ENCODE peak calls at places on chromosomes 13 and 19, in four cellular contexts. Q, B, K and U are unnamed samples.

GRCh38 chr13:51785592-51786424 is 18.2 kb downstream of the DHRS12 start:
- DNase-seq in B (no peak), Q (no peak), K (no peak), U (no peak)

GRCh38 chr13:75359266-75359665 is 122.7 kb downstream of the TBC1D4 start:
- DNase-seq in B (peak), Q (no peak), K (peak), U (no peak)

GRCh38 chr19:41699968-41700323 is 8.5 kb upstream of the CEACAM5 start:
- DNase-seq in B (no peak), K (no peak), Q (no peak), U (no peak)

GRCh38 chr13:47656651-47657050 is 344.4 kb downstream of the SUCLA2 start:
- DNase-seq in B (no peak), K (no peak), Q (no peak), U (no peak)

GRCh38 chr19:53621885-53622710 is 9.7 kb upstream of the DPRX start:
- DNase-seq in Q (no peak), K (no peak), B (no peak), U (no peak)

GRCh38 chr19:29745253-29745652 is 30.2 kb upstream of the C19orf12 start:
- DNase-seq in K (no peak), B (no peak), Q (no peak), U (no peak)

GRCh38 chr19:3833578-3834348 is 35.1 kb downstream of the ZFR2 start:
- DNase-seq in B (no peak), Q (no peak), K (no peak), U (no peak)

GRCh38 chr19:7973883-7974282 is 30.4 kb upstream of the TIMM44 start:
- DNase-seq in K (no peak), B (no peak), Q (no peak), U (no peak)

GRCh38 chr13:77703426-77703825 is 5.9 kb downstream of the SLAIN1 start:
- DNase-seq in K (no peak), B (no peak), Q (no peak), U (no peak)

GRCh38 chr19:42396248-42396541 is 6.1 kb upstream of the CNFN start:
- DNase-seq in K (peak), Q (no peak), B (no peak), U (no peak)

GRCh38 chr19:51018745-51019543 is 565 bp downstream of the KLK10 start:
- DNase-seq in B (no peak), Q (no peak), K (no peak), U (no peak)

GRCh38 chr19:55392820-55393219 is 7.1 kb downstream of the RPL28 start:
- DNase-seq in Q (no peak), K (no peak), B (no peak), U (no peak)

GRCh38 chr13:32746474-32746873 is 160.2 kb downstream of the PDS5B start:
- DNase-seq in B (no peak), K (no peak), Q (no peak), U (no peak)

GRCh38 chr13:26881154-26881553 is 120.6 kb upstream of the GPR12 start:
- DNase-seq in K (no peak), B (no peak), Q (no peak), U (no peak)

GRCh38 chr19:10074153-10074552 is 12.0 kb upstream of the SHFL start:
- DNase-seq in K (no peak), B (no peak), Q (no peak), U (no peak)

GRCh38 chr13:72541674-72542073 is 185.8 kb downstream of the MZT1 start:
- DNase-seq in Q (no peak), K (no peak), B (no peak), U (no peak)

GRCh38 chr13:30042891-30043630 is 192.6 kb upstream of the UBL3 start:
- DNase-seq in K (no peak), B (no peak), Q (no peak), U (no peak)

GRCh38 chr19:3698386-3698950 is 1.8 kb downstream of the PIP5K1C start:
- DNase-seq in B (no peak), K (no peak), Q (no peak), U (no peak)

GRCh38 chr13:29569253-29570057 is 26.0 kb downstream of the SLC7A1 start:
- DNase-seq in Q (no peak), B (no peak), K (no peak), U (no peak)

GRCh38 chr19:18846862-18847515 is 15.2 kb downstream of the UPF1 start:
- DNase-seq in Q (no peak), B (peak), K (peak), U (no peak)

GRCh38 chr13:113633485-113633873 is 24.5 kb downstream of the ATP4B start:
- DNase-seq in K (no peak), B (no peak), Q (no peak), U (no peak)

GRCh38 chr19:4326837-4327251 is 11.8 kb downstream of the STAP2 start:
- DNase-seq in Q (no peak), K (no peak), B (no peak), U (no peak)

DNA sequence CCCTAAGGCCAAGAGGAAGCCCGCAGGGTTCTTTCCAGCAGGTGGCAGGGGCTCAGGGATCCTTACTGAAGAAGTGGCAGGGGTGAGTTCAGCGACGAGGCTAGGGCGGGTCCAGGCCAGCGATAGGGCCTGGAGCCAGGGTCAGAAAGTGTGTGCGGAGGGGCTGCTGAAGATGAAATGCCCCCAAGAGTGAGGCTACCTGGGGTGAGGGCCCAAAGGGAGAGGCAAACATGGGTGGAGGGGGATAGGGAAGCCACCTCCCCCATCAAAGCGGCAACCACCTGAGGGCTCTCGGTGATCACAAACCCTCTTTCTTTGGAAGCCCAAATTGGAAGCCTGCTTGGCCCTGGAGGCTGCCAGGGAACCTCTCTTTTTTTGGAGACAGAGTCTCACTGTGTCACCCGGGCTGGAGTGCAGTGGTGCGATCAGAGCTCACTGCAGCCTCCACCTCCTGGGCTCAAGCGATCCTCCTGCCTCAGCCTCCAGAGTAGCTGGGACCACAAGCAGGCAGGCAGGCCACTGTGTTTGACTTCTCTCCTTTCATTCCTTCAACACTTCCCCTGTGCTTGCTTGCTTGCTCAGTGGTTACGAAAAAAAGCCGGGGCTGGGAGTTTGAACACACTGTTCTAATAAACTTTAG is 1.2 kb upstream of the ATP8B3 start:
- DNase-seq in B (no peak), Q (no peak), K (no peak), U (no peak)
- TF ChIP-seq CTCF in B (no peak), Q (no peak), K (no peak), U (no peak)

DNA sequence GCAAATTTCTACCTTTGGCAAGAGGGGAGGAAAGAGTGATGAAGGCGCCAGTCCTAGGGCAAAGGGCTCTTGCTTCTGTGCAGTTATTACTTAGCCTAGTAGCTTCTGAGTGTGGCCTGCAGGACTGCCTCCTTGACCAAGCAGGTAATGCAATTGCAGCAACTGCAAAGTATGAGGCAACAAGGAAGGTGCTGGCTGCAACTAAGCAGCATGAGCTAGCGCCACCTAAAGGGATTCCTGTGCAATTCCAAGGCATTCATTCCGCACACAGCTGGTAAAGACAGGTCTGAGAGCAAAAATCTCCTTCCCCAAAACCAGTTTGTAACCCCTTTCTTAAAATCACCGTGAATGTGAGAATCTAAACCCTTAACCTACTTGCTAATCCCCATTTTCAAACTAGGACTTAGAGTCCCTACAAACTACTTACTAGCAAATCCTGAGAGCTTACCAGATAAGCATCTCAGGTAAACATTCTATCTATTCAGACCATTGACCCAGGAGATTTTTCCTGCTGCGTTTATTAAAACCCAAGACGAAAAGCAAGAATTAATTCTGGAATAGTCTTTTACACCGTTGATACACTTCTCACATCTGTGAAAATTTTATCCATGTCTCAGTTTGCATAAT is 62.9 kb downstream of the DCT start:
- DNase-seq in Q (no peak), B (no peak), K (no peak), U (no peak)
- TF ChIP-seq CTCF in Q (peak), B (peak), K (peak), U (peak)

GRCh38 chr19:44585371-44586141 is 27.8 kb upstream of the IGSF23 start:
- DNase-seq in Q (no peak), B (peak), K (no peak), U (no peak)
- TF ChIP-seq CTCF in Q (no peak), B (peak), K (no peak), U (no peak)

DNA sequence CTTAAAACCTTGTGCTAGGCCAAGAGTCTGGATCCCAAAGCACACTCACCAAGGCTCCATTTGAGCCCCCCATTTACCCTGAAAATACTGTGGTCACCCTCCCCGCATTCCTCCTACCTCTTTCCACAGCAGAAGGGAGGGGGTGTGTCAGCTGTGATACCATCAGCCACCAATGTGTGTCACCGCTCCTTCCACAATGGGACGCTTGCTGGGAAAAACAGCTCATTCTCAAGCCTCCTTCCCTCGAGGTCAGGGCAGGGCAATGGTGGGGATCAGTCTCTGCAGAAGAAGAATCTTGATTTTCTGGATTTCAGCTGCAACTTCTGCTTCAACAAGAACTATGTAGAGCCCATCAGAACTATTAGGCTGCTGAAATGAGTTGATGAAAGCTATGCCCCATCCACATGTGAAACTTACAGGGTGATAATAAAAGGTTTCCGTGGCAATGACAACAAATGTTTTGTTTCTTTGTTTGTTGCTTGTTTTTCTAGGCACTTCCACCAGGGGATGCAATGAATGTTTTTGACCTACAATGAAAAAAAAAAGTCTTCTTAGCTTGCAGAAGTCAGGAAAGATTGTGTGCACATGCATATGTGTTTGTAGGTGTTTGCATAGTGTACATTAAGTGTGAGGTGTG is 26.4 kb upstream of the ZNF507 start:
- DNase-seq in B (no peak), Q (no peak), K (no peak), U (no peak)
- TF ChIP-seq CTCF in B (peak), Q (no peak), K (peak), U (peak)

DNA sequence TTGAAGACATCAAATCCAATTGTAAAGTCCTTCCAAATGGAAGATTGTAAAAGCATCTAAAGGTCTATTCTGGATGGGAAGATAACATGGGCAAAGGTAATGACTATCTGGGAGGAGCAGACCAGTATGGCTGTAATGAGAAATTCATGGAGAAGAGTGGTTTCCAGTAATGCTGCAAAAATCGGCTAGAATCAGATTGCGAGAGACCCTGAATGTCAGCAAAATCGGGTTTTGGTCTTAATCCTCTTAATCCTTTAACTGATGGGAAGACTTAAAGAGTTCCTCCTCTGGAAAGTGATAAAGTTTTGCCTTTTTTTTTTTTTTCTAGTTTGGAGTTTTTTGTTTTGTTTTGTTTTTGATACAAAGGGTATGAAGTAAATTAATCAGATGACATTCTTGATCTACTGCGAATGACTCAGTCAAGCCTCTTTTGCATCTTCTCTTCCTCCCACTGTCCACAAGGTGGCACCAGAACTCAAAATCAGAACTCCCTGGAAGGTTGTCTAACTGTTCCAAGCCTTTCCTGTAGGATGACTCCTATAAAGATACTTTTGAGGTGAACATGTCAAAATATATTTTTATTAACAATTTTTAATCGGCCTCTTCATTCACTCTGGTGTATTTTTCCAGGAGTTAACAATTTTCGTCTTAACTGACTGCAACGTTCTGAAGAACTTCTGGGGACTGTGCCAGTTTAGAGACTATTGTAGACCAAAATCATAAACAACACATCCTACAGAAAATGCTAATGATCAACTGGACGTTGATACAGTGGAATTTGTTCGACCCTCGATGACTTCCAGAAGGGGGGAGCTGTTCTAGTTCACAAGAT is 213.3 kb upstream of the MIR17HG start:
- DNase-seq in Q (no peak), B (peak), K (no peak), U (no peak)
- TF ChIP-seq CTCF in Q (peak), B (peak), K (peak), U (peak)

GRCh38 chr19:31947436-31947835 is 398.0 kb upstream of the ZNF507 start:
- DNase-seq in K (no peak), B (no peak), Q (no peak), U (no peak)
- TF ChIP-seq CTCF in K (no peak), B (no peak), Q (no peak), U (no peak)

DNA sequence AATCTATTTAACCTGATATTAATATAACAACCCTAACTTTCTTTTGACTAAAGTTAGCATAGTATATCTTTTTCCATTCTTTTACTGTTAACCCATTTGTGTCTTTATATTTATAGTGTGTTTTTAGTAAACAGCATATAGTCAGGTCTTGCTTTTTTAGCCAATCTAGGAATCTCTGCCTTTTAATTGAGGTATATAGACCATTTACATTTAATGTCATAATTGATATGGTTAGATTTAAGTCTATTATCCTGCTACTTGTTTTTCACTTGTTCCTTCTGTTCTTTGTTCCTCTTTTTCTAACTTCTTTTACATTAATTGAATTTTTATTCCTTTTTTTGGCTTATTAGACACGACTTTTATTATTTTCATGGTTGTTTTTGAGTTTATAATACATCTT is 174.4 kb downstream of the KCTD15 start:
- DNase-seq in K (no peak), Q (no peak), B (no peak), U (no peak)
- TF ChIP-seq CTCF in K (no peak), Q (no peak), B (no peak), U (no peak)

DNA sequence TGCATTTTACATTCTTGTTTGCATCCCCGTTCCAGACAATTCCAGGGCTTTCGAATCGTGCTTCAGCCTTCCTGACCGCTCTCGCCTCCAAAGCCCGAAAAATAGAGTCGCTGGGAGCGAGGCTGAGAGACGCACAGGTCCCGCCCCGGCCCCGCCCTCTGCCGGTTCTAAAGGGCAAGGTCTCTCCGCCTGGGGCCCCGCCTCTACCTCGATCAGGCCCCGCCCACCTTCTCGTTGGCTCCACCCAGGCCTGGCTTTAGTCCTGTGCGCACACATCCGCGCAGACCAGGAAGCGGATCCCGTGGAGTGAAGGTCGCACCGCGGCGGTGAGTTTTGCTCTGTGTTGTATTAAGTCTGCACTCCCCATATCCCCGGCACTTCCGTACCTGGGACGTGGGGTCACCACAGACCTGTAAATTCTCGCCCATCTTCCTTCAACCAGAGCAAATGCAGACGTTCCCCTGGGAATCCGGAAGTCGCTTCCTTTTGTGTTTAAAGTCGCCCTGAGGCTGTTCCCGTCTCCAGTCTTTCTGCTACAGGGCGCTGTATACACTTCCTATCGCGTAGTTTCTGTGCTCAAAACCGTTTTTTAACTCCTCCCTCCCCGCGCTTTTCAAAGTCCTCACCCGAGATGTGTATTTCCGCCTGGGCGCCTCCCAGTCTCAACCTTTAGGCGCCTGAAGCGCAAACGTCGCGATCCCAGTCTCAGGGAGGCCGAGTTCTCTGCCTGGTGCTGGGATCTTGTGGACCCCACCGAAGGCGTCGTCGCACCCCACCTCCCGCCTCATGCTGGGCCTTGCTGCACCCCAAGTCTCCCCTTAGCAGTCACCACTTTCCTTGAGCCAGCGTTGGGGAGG is at the start of gene ZNF701:
- DNase-seq in K (peak), Q (peak), B (peak), U (peak)
- TF ChIP-seq CTCF in K (peak), Q (no peak), B (no peak), U (peak)